ENCODE peak calls at places on chromosomes 6 and 20, in four cellular contexts. One of them, this sample, is unnamed.
A peak's percentile ranks its signal among the peaks of the same experiment; 100 is the strongest.

GRCh38 chr6:37283786-37284185 is 25.8 kb upstream of the TMEM217 start:
- DNase-seq in GM23338: no peak
- DNase-seq in HCT116: no peak
- DNase-seq in MM.1S: no peak
- DNase-seq in this sample: no peak

GRCh38 chr6:117613920-117614535 is 11.7 kb upstream of the GOPC start:
- DNase-seq in GM23338: peak; percentile 42
- DNase-seq in HCT116: no peak
- DNase-seq in MM.1S: no peak
- DNase-seq in this sample: no peak

GRCh38 chr6:52573295-52573694 is 3.6 kb downstream of the TRAM2 start:
- DNase-seq in GM23338: peak; percentile 73
- DNase-seq in HCT116: no peak
- DNase-seq in MM.1S: no peak
- DNase-seq in this sample: no peak

GRCh38 chr20:58715709-58716475 is 23.3 kb downstream of the NPEPL1 start:
- DNase-seq in GM23338: no peak
- DNase-seq in HCT116: no peak
- DNase-seq in MM.1S: no peak
- DNase-seq in this sample: no peak

GRCh38 chr6:90435207-90435899 is 138.7 kb upstream of the BACH2 start:
- DNase-seq in GM23338: peak; percentile 65
- DNase-seq in HCT116: no peak
- DNase-seq in MM.1S: no peak
- DNase-seq in this sample: no peak

GRCh38 chr6:6836609-6837406 is 248.3 kb downstream of the LY86 start:
- DNase-seq in GM23338: no peak
- DNase-seq in HCT116: no peak
- DNase-seq in MM.1S: no peak
- DNase-seq in this sample: no peak

GRCh38 chr6:159807150-159807859 is 7.2 kb downstream of the PNLDC1 start:
- DNase-seq in GM23338: no peak
- DNase-seq in HCT116: no peak
- DNase-seq in MM.1S: no peak
- DNase-seq in this sample: no peak

GRCh38 chr6:100176321-100176950 is 182.4 kb upstream of the MCHR2 start:
- DNase-seq in GM23338: peak; percentile 57
- DNase-seq in HCT116: peak; percentile 8
- DNase-seq in MM.1S: peak; percentile 9
- DNase-seq in this sample: peak; percentile 2

GRCh38 chr20:39630215-39630614 is 668.1 kb downstream of the DHX35 start:
- DNase-seq in GM23338: no peak
- DNase-seq in HCT116: no peak
- DNase-seq in MM.1S: no peak
- DNase-seq in this sample: no peak

GRCh38 chr6:108555399-108556052 is 5.2 kb upstream of the FOXO3 start:
- DNase-seq in GM23338: no peak
- DNase-seq in HCT116: no peak
- DNase-seq in MM.1S: no peak
- DNase-seq in this sample: no peak

GRCh38 chr6:154951400-154952200 is 43.5 kb upstream of the TIAM2 start:
- DNase-seq in GM23338: no peak
- DNase-seq in HCT116: no peak
- DNase-seq in MM.1S: no peak
- DNase-seq in this sample: peak; percentile 88

GRCh38 chr20:41177636-41178035 is 40.3 kb downstream of the PLCG1 start:
- DNase-seq in GM23338: no peak
- DNase-seq in HCT116: peak; percentile 8
- DNase-seq in MM.1S: no peak
- DNase-seq in this sample: no peak

GRCh38 chr6:11767458-11767857 is 11.1 kb downstream of the ADTRP start:
- DNase-seq in GM23338: no peak
- DNase-seq in HCT116: no peak
- DNase-seq in MM.1S: no peak
- DNase-seq in this sample: no peak

GRCh38 chr20:1209447-1210387 is 6.5 kb downstream of the C20orf202 start:
- DNase-seq in GM23338: peak; percentile 46
- DNase-seq in HCT116: peak; percentile 21
- DNase-seq in MM.1S: no peak
- DNase-seq in this sample: no peak

GRCh38 chr6:83708970-83709747 is at the start of gene SNAP91:
- DNase-seq in GM23338: peak; percentile 90
- DNase-seq in HCT116: no peak
- DNase-seq in MM.1S: peak; percentile 47
- DNase-seq in this sample: no peak

GRCh38 chr6:84809504-84809903 is 45.1 kb upstream of the TBX18 start:
- DNase-seq in GM23338: peak; percentile 30
- DNase-seq in HCT116: no peak
- DNase-seq in MM.1S: no peak
- DNase-seq in this sample: no peak

GRCh38 chr20:41523857-41524256 is 94.3 kb downstream of the CHD6 start:
- DNase-seq in GM23338: no peak
- DNase-seq in HCT116: no peak
- DNase-seq in MM.1S: no peak
- DNase-seq in this sample: no peak

GRCh38 chr6:146602526-146602925 is 3.8 kb downstream of the ADGB start:
- DNase-seq in GM23338: no peak
- DNase-seq in HCT116: no peak
- DNase-seq in MM.1S: no peak
- DNase-seq in this sample: no peak

GRCh38 chr6:146595981-146596731 is 2.6 kb upstream of the ADGB start:
- DNase-seq in GM23338: no peak
- DNase-seq in HCT116: no peak
- DNase-seq in MM.1S: no peak
- DNase-seq in this sample: peak; percentile 13

GRCh38 chr6:146601352-146601751 is 2.6 kb downstream of the ADGB start:
- DNase-seq in GM23338: no peak
- DNase-seq in HCT116: no peak
- DNase-seq in MM.1S: no peak
- DNase-seq in this sample: no peak

GRCh38 chr6:146594495-146594894 is 4.3 kb upstream of the ADGB start:
- DNase-seq in GM23338: no peak
- DNase-seq in HCT116: no peak
- DNase-seq in MM.1S: no peak
- DNase-seq in this sample: no peak

DNA sequence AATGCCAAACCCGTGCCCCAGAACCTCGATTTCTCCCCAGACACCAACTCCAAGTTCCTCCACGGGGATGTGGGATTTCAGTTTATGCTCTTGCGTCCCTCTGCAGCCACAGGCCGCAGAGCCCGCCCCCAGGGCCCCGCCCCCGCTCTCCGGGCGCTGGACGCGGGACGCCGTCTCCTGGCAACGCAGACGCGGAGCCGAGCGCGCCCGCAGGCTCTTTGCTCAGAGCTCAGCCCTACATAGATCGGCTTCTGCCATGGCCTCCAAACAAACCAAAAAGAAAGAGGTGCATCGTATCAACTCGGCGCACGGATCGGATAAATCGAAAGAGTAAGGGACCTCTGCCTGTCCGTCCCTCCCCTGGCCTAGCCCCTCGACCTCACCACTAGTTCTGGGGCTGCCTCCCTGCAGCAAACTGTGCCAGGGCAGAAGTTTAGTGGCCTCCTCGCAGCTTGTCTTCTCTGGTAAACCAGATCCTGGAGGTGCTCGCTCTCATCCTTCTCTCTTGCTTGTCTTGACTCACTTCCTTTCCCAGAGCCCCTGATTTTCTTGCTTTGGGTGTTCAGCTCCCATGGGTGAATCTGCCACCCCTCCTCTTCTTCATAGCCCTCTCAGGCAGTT is at the start of gene ADGB:
- DNase-seq in GM23338: peak; percentile 83
- DNase-seq in HCT116: no peak
- DNase-seq in MM.1S: peak; percentile 40
- DNase-seq in this sample: no peak
- TF ChIP-seq EZH2phosphoT487 in GM23338: no peak
- TF ChIP-seq EZH2phosphoT487 in HCT116: no peak
- TF ChIP-seq EZH2phosphoT487 in MM.1S: no peak
- TF ChIP-seq EZH2phosphoT487 in this sample: no peak

DNA sequence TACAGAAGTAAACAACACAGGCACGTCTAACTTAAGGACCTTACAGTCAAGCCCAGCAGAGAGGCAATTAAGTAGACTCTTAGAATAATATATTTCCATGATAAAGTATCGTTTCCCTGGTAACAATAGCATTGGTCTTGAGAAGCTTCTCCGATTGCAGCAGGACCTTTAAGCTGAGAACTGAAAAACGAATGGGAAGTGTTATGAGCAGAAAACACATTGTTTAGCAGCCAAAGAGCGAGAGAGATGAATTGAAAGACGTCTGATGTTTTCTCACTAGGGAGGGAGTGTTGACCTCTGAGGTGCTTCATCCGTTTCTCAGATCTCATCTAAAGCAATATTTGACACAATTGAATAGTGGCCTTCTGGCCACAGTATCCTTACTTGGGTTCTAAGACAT is 855 bp downstream of the BYSL start:
- DNase-seq in GM23338: peak; percentile 31
- DNase-seq in HCT116: no peak
- DNase-seq in MM.1S: no peak
- DNase-seq in this sample: no peak
- H2AFZ ChIP-seq in GM23338: no peak overlapping the region
- H2AFZ ChIP-seq in HCT116: no peak overlapping the region
- H2AFZ ChIP-seq in MM.1S: no peak overlapping the region
- H2AFZ ChIP-seq in this sample: no peak overlapping the region

GRCh38 chr20:36677422-36677771 is 31.4 kb upstream of the SLA2 start:
- DNase-seq in GM23338: no peak
- DNase-seq in HCT116: no peak
- DNase-seq in MM.1S: no peak
- DNase-seq in this sample: no peak

GRCh38 chr20:36672991-36673390 is 27.0 kb upstream of the SLA2 start:
- DNase-seq in GM23338: no peak
- DNase-seq in HCT116: no peak
- DNase-seq in MM.1S: no peak
- DNase-seq in this sample: no peak

GRCh38 chr20:36682311-36682710 is 36.3 kb upstream of the SLA2 start:
- DNase-seq in GM23338: no peak
- DNase-seq in HCT116: no peak
- DNase-seq in MM.1S: no peak
- DNase-seq in this sample: no peak

GRCh38 chr20:36676701-36677421 is 30.9 kb upstream of the SLA2 start:
- DNase-seq in GM23338: peak; percentile 89
- DNase-seq in HCT116: peak; percentile 4
- DNase-seq in MM.1S: no peak
- DNase-seq in this sample: no peak
- H3K4me3 ChIP-seq in GM23338: peak overlapping the region; percentile 60
- H3K4me3 ChIP-seq in HCT116: no peak overlapping the region
- H3K4me3 ChIP-seq in MM.1S: no peak overlapping the region
- H3K4me3 ChIP-seq in this sample: no peak overlapping the region

DNA sequence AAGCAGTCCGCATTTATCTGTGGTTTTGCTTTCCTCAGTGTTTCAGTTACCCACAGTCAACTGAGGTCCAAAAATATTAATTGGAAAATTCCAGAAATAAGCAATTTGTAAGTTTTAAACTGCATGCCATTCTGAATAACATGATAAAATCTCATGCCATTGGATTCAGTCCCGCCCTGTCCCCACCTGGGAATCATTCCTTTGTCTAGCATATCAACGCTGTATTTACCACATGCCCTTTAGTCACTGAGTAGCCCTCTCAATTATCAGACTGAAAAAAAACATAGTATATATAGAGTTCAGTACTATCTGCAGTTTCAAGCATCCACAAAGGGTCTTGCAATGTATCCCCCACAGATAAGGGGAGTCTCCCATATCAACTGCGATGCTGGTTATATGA is 17.1 kb downstream of the RANBP9 start:
- DNase-seq in GM23338: no peak
- DNase-seq in HCT116: no peak
- DNase-seq in MM.1S: no peak
- DNase-seq in this sample: no peak
- TF ChIP-seq EZH2phosphoT487 in GM23338: no peak
- TF ChIP-seq EZH2phosphoT487 in HCT116: no peak
- TF ChIP-seq EZH2phosphoT487 in MM.1S: no peak
- TF ChIP-seq EZH2phosphoT487 in this sample: no peak

DNA sequence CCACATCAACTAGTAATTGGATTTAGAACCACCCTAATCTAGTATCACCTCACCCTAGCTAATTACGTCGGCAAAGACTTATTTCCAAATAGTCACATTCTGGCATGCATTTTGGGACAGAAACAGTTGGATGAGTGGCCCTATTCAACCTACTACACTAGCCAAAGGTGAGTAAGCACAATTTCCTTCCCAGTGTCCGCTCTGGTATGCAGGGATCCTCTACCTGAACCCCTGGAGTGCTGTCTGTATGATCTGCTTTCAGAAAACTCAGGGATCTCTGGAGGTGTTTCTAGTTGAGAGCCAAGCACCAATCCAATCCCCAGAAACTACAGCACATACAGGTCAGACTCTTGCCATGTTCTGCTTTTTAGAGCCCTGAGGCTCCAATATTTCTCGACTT is 717.4 kb upstream of the MANEA start:
- DNase-seq in GM23338: peak; percentile 24
- DNase-seq in HCT116: no peak
- DNase-seq in MM.1S: no peak
- DNase-seq in this sample: no peak
- H2AFZ ChIP-seq in GM23338: peak overlapping the region; percentile 72
- H2AFZ ChIP-seq in HCT116: no peak overlapping the region
- H2AFZ ChIP-seq in MM.1S: no peak overlapping the region
- H2AFZ ChIP-seq in this sample: no peak overlapping the region

GRCh38 chr6:133888931-133889556 is at the start of gene TCF21:
- DNase-seq in GM23338: peak; percentile 84
- DNase-seq in HCT116: no peak
- DNase-seq in MM.1S: no peak
- DNase-seq in this sample: no peak
- H3K4me3 ChIP-seq in GM23338: peak within 1 kb of the TSS; percentile 73
- H3K4me3 ChIP-seq in HCT116: no peak within 1 kb of the TSS
- H3K4me3 ChIP-seq in MM.1S: no peak within 1 kb of the TSS
- H3K4me3 ChIP-seq in this sample: no peak within 1 kb of the TSS

DNA sequence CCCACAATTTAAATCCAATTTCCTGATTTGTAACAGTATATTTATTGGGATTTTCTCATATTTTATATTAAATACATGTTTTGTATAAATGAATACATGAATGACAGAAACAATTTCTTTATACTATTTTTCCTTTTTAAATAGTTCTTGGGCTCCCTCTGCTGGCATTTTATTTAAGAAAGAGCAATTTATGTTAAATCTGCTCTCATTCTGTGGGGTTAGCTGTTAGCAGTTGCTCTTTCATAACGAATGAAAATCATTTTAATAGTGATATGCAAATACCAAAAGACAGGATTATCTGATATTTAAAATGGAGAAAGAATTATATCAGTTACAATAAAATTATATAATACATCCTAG is 118.3 kb downstream of the RALGAPA2 start:
- DNase-seq in GM23338: peak; percentile 73
- DNase-seq in HCT116: no peak
- DNase-seq in MM.1S: peak; percentile 38
- DNase-seq in this sample: peak; percentile 38
- TF ChIP-seq EZH2phosphoT487 in GM23338: no peak
- TF ChIP-seq EZH2phosphoT487 in HCT116: no peak
- TF ChIP-seq EZH2phosphoT487 in MM.1S: no peak
- TF ChIP-seq EZH2phosphoT487 in this sample: no peak

GRCh38 chr6:140663094-140663493 is 1288.6 kb upstream of the CITED2 start:
- DNase-seq in GM23338: no peak
- DNase-seq in HCT116: no peak
- DNase-seq in MM.1S: no peak
- DNase-seq in this sample: no peak
- H2AFZ ChIP-seq in GM23338: no peak overlapping the region
- H2AFZ ChIP-seq in HCT116: no peak overlapping the region
- H2AFZ ChIP-seq in MM.1S: no peak overlapping the region
- H2AFZ ChIP-seq in this sample: peak overlapping the region; percentile 78